ENCODE peak calls at places on chromosomes 4 and X, in five cellular contexts. L is left lung, K is psoas muscle, X is right lobe of liver, Y is PC-3. C is an unnamed sample. For H3K4me1 and H3K36me3, the result is how much of the 10 kb centered on the place peaks cover.

GRCh38 chr4:876780-877179 is 50.9 kb upstream of the CPLX1 start:
- DNase-seq in L (no peak), K (no peak), X (no peak), Y (no peak), C (no peak)

GRCh38 chrX:77505227-77505626 is 58.0 kb downstream of the FGF16 start:
- DNase-seq in L (no peak), K (no peak), X (no peak), Y (no peak), C (no peak)

GRCh38 chr4:117983541-117984451 is 50.5 kb upstream of the NDST3 start:
- DNase-seq in L (no peak), K (no peak), X (no peak), Y (no peak), C (no peak)

GRCh38 chr4:87121332-87122065 is 98.9 kb downstream of the KLHL8 start:
- DNase-seq in L (no peak), K (no peak), X (no peak), Y (no peak), C (no peak)

GRCh38 chr4:6107114-6107791 is 89.0 kb upstream of the C4orf50 start:
- DNase-seq in L (no peak), K (no peak), X (no peak), Y (no peak), C (no peak)

GRCh38 chr4:176438401-176438800 is 118.6 kb downstream of the SPCS3 start:
- DNase-seq in L (no peak), K (no peak), X (no peak), Y (no peak), C (no peak)

GRCh38 chr4:4521069-4521468 is 20.8 kb downstream of the STX18 start:
- DNase-seq in L (no peak), K (no peak), X (no peak), Y (no peak), C (no peak)

GRCh38 chr4:185726931-185727330 is 85.1 kb downstream of the SORBS2 start:
- DNase-seq in L (no peak), K (no peak), X (no peak), Y (no peak), C (no peak)

GRCh38 chrX:13219990-13220764 is 99.7 kb downstream of the ATXN3L start:
- DNase-seq in L (no peak), K (no peak), X (no peak), Y (no peak), C (no peak)

GRCh38 chr4:143178923-143179322 is 5.8 kb upstream of the USP38 start:
- DNase-seq in L (no peak), K (no peak), X (no peak), Y (peak), C (no peak)

GRCh38 chr4:15781427-15782095 is 3.4 kb downstream of the CD38 start:
- DNase-seq in L (no peak), K (no peak), X (no peak), Y (no peak), C (no peak)

DNA sequence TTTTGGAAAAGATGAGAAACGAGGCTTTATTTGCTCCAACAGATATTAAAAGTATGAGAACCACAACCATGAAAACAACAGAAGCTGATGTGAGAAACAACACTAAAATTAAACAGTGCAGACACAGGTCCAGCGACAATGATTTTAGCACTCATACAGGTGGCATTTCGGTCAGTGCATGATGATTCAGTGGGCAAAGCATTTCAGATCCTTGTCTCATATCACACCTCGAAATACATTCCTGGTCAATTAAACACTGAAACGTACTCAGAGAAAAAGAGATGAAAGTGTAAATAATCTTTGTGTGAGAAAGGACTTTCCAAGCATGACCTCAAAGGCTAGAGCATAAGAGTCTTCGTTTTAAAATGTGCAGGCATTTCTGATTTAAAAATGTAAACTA is 85.2 kb downstream of the ACOX3 start:
- DNase-seq in L (no peak), K (no peak), X (no peak), Y (no peak), C (no peak)
- H3K4me3 ChIP-seq in L (no peak), K (no peak), X (no peak), Y (no peak), C (no peak)

GRCh38 chr4:26870576-26871260 is 10.1 kb downstream of the STIM2 start:
- DNase-seq in L (no peak), K (no peak), X (no peak), Y (no peak), C (no peak)
- H3K4me1 ChIP-seq in L (under half), K (under half), X (under half), Y (under half), C (under half)

DNA sequence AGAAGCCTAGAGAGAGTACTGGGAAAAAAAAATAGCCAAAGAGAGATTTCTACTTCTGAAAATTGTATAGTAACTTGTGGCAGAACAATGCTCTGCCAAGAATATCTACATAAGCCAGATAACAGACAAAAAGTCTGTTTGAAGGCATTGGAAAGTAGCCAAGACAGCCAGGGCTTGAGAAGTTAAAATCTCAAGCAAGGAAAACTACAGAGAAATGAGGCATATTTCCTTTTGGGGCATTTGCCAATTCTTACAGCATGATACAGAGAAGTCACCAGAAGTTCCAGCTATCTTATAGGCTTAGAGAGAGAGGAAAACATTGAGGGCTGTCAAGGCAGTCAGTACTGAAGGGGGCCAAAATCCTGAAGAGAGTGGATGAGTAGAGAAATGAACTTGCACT is 646.1 kb downstream of the RPA4 start:
- DNase-seq in L (no peak), K (no peak), X (no peak), Y (no peak), C (no peak)
- H3K36me3 ChIP-seq in L (under half), K (under half), X (under half), Y (under half), C (under half)

GRCh38 chr4:125828316-125828715 is 513.6 kb downstream of the FAT4 start:
- DNase-seq in L (no peak), K (no peak), X (no peak), Y (no peak), C (no peak)
- H3K4me3 ChIP-seq in L (no peak), K (no peak), X (no peak), Y (no peak), C (no peak)

DNA sequence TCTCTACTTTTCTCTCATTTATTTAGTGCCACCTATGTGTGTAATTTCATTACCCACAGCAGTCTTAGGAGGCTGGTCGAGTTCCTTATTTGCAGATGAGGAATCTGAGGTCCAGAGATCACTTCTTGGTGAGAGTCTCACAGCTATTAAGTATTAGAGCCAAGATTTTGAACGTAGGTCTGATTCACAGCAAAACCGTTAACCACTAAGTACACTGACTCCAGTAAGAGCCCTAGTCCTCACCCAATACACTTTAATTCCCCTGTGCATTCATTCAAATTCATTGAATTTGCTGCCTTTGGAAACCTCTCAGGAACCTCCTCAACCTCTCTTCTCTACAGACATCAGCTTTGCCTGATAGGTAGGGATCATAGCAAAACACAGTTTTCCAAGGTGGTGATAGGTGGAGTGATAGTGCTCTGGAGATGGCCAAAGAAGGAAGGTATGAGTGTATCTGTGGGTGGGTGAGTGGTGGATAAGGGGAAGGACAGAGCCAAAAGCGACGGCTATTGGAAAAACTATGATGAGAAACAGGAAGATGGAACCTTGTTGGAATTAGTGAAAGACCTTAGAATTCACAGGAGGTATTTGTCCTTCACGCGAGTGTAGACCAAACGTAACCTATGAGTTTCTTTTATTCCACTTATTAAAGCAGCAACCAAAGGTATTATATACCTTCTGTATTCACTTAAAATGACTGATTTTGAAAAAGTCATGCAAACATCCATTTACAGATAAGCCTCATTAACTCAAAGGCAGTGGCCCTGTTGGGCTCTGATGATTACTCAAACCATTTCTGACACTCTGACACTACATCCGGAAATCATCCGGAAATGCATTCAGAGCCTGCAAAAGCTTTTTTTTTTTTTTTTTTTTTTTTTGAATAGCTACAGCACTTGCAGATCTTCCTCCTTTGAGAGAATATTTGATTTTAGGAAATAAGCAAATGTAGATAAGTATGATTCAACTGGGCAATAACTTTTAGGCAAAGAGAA is 6.3 kb downstream of the FMR1 start:
- DNase-seq in L (no peak), K (no peak), X (no peak), Y (no peak), C (no peak)
- H3K4me1 ChIP-seq in L (under half), K (under half), X (under half), Y (under half), C (under half)

C was measured in thoracic aorta.